ENCODE peak calls at places on chromosomes 16 and 17, in ten cellular contexts. S is lower lobe of right lung, A is pancreas, I is vagina, H is A549, L is cardiac muscle cell, Z is psoas muscle, U is body of pancreas, M is AG04450, D is mammary epithelial cell. R is an unnamed sample.

GRCh38 chr16:48676836-48677235 is 66.9 kb upstream of the N4BP1 start:
- DNase-seq in S (no peak), A (no peak), I (no peak), H (no peak), L (peak; percentile 42), Z (no peak), U (no peak), M (no peak), D (peak; percentile 40), R (no peak)

GRCh38 chr17:68868708-68869107 is 86.5 kb downstream of the ABCA8 start:
- DNase-seq in S (no peak), A (no peak), I (no peak), H (no peak), L (peak; percentile 48), Z (no peak), U (peak; percentile 41), M (no peak), D (no peak), R (no peak)

GRCh38 chr17:30449480-30449879 is 27.7 kb upstream of the GOSR1 start:
- DNase-seq in S (no peak), A (no peak), I (no peak), H (no peak), L (peak; percentile 68), Z (no peak), U (peak; percentile 21), M (no peak), D (no peak), R (no peak)

GRCh38 chr17:52027620-52028019 is 130.9 kb downstream of the CA10 start:
- DNase-seq in S (no peak), A (no peak), I (no peak), H (no peak), L (peak; percentile 38), Z (no peak), U (no peak), M (no peak), D (peak; percentile 73), R (no peak)

GRCh38 chr17:8964801-8965393 is 610 bp downstream of the PIK3R5 start:
- DNase-seq in S (peak; percentile 73), A (peak; percentile 67), I (no peak), H (no peak), L (no peak), Z (no peak), U (no peak), M (no peak), D (no peak), R (peak; percentile 25)

GRCh38 chr16:82924075-82924854 is 297.5 kb downstream of the CDH13 start:
- DNase-seq in S (no peak), A (no peak), I (no peak), H (no peak), L (no peak), Z (no peak), U (no peak), M (no peak), D (no peak), R (no peak)

GRCh38 chr16:12866981-12867551 is 34.3 kb upstream of the SHISA9 start:
- DNase-seq in S (no peak), A (no peak), I (no peak), H (no peak), L (no peak), Z (no peak), U (no peak), M (no peak), D (no peak), R (no peak)

GRCh38 chr16:13798211-13798610 is 121.7 kb upstream of the ERCC4 start:
- DNase-seq in S (no peak), A (no peak), I (no peak), H (no peak), L (no peak), Z (no peak), U (no peak), M (no peak), D (no peak), R (no peak)

GRCh38 chr16:52068447-52069074 is 478.4 kb downstream of the TOX3 start:
- DNase-seq in S (no peak), A (no peak), I (no peak), H (no peak), L (peak; percentile 21), Z (no peak), U (peak; percentile 54), M (no peak), D (peak; percentile 10), R (no peak)

GRCh38 chr17:28612936-28613872 is 781 bp downstream of the RSKR start:
- DNase-seq in S (no peak), A (no peak), I (no peak), H (peak; percentile 56), L (peak; percentile 58), Z (no peak), U (peak; percentile 39), M (peak; percentile 8), D (peak; percentile 2), R (peak; percentile 40)

GRCh38 chr17:16920628-16921020 is 51.3 kb downstream of the TNFRSF13B start:
- DNase-seq in S (peak; percentile 25), A (no peak), I (peak; percentile 84), H (no peak), L (no peak), Z (peak; percentile 23), U (no peak), M (no peak), D (no peak), R (peak; percentile 21)

GRCh38 chr17:16924701-16925440 is 47.0 kb downstream of the TNFRSF13B start:
- DNase-seq in S (peak; percentile 21), A (no peak), I (no peak), H (no peak), L (no peak), Z (no peak), U (no peak), M (no peak), D (no peak), R (no peak)

GRCh38 chr17:16923097-16923903 is 48.6 kb downstream of the TNFRSF13B start:
- DNase-seq in S (peak; percentile 37), A (peak; percentile 87), I (peak; percentile 74), H (no peak), L (no peak), Z (peak; percentile 27), U (peak; percentile 95), M (no peak), D (no peak), R (no peak)

GRCh38 chr17:16923904-16924700 is 47.8 kb downstream of the TNFRSF13B start:
- DNase-seq in S (peak; percentile 22), A (no peak), I (no peak), H (no peak), L (no peak), Z (peak; percentile 34), U (no peak), M (no peak), D (no peak), R (no peak)

GRCh38 chr17:16922386-16923096 is 49.4 kb downstream of the TNFRSF13B start:
- DNase-seq in S (no peak), A (no peak), I (no peak), H (no peak), L (no peak), Z (no peak), U (no peak), M (no peak), D (no peak), R (no peak)
- TF ChIP-seq CTCF in S (no peak), A (no peak), I (no peak), H (no peak), L (no peak), Z (no peak), U (peak; percentile 29), M (peak; percentile 22), D (peak; percentile 35), R (no peak)

DNA sequence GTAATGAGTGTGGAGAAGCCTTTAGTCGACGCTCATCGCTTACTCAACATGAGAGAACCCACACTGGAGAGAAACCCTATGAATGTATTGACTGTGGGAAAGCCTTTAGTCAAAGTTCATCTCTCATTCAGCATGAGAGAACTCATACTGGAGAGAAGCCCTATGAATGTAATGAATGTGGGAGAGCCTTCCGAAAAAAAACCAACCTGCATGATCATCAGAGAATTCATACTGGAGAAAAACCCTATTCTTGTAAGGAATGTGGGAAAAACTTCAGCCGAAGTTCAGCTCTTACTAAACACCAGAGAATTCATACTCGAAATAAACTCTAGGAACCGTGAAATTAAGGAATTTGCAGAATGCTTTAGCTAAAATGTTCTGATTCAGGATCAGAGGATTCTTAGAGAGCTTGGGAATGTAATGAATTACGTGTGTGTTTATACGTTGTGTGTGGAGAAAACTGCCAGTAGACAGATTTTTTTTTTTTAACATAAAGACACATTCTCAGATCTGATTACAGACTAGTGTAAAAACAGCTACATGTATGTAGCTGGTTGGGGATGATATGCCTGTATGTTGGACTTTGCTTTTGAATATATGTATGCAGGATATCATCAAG is 25.4 kb downstream of the ZFP90 start:
- DNase-seq in S (no peak), A (no peak), I (no peak), H (no peak), L (peak; percentile 5), Z (no peak), U (no peak), M (no peak), D (no peak), R (no peak)
- H3K9me3 ChIP-seq in S (peaks cover 100% of the 10 kb centered on the region), A (peaks cover 13% of the 10 kb centered on the region), I (peaks cover 86% of the 10 kb centered on the region), H (peaks cover 99% of the 10 kb centered on the region), L (peaks cover 43% of the 10 kb centered on the region), Z (peaks cover 95% of the 10 kb centered on the region), U (no peaks in the 10 kb centered on the region), M (peaks cover 56% of the 10 kb centered on the region), D (peaks cover 82% of the 10 kb centered on the region), R (peaks cover 94% of the 10 kb centered on the region)

GRCh38 chr16:81003610-81004460 is 2.9 kb downstream of the CMC2 start:
- DNase-seq in S (no peak), A (no peak), I (no peak), H (no peak), L (peak; percentile 54), Z (peak; percentile 70), U (no peak), M (no peak), D (peak; percentile 3), R (no peak)
- H3K27ac ChIP-seq in S (peak overlapping the region; percentile 61), A (no peak overlapping the region), I (peak overlapping the region; percentile 25), H (no peak overlapping the region), L (peak overlapping the region; percentile 10), Z (peak overlapping the region; percentile 99), U (no peak overlapping the region), M (peak overlapping the region; percentile 54), D (no peak overlapping the region), R (no peak overlapping the region)

GRCh38 chr16:3118204-3118790 is 5.9 kb downstream of the ZNF205 start:
- DNase-seq in S (no peak), A (peak; percentile 46), I (no peak), H (no peak), L (no peak), Z (no peak), U (no peak), M (no peak), D (peak; percentile 68), R (no peak)

GRCh38 chr16:3115011-3115410 is 2.6 kb downstream of the ZNF205 start:
- DNase-seq in S (no peak), A (no peak), I (no peak), H (no peak), L (no peak), Z (no peak), U (no peak), M (no peak), D (no peak), R (no peak)

GRCh38 chr16:3113765-3114479 is 1.5 kb downstream of the ZNF205 start:
- DNase-seq in S (no peak), A (no peak), I (no peak), H (no peak), L (no peak), Z (no peak), U (no peak), M (no peak), D (no peak), R (no peak)

GRCh38 chr16:3112881-3113574 is 642 bp downstream of the ZNF205 start:
- DNase-seq in S (no peak), A (peak; percentile 21), I (no peak), H (no peak), L (peak; percentile 61), Z (no peak), U (no peak), M (no peak), D (no peak), R (no peak)

GRCh38 chr16:3115561-3115960 is 3.2 kb downstream of the ZNF205 start:
- DNase-seq in S (no peak), A (no peak), I (no peak), H (no peak), L (no peak), Z (no peak), U (no peak), M (no peak), D (no peak), R (no peak)
- TF ChIP-seq CTCF in S (no peak), A (no peak), I (no peak), H (no peak), L (no peak), Z (no peak), U (no peak), M (no peak), D (no peak), R (no peak)